ENCODE peak calls at places on chromosomes 4 and X, in four cellular contexts. One of them, this sample, is unnamed.

GRCh38 chr4:95129708-95130343 is 372.1 kb downstream of the BMPR1B start:
- DNase-seq in HepG2: no peak
- DNase-seq in K562: peak; percentile 13
- DNase-seq in GM12878: no peak
- DNase-seq in this sample: peak; percentile 43

GRCh38 chrX:69093960-69094935 is 71.0 kb downstream of the PJA1 start:
- DNase-seq in HepG2: peak; percentile 36
- DNase-seq in GM12878: no peak
- DNase-seq in K562: peak; percentile 65
- DNase-seq in this sample: peak; percentile 67

GRCh38 chr4:136861081-136861480 is 671.2 kb downstream of the PCDH18 start:
- DNase-seq in HepG2: no peak
- DNase-seq in K562: no peak
- DNase-seq in GM12878: no peak
- DNase-seq in this sample: no peak

GRCh38 chrX:63128509-63128908 is 222.6 kb downstream of the SPIN4 start:
- DNase-seq in K562: no peak
- DNase-seq in HepG2: peak; percentile 11
- DNase-seq in GM12878: peak; percentile 53
- DNase-seq in this sample: peak; percentile 36

GRCh38 chr4:121822796-121823504 is 733 bp downstream of the CCNA2 start:
- DNase-seq in GM12878: no peak
- DNase-seq in HepG2: peak; percentile 64
- DNase-seq in K562: peak; percentile 70
- DNase-seq in this sample: peak; percentile 25

GRCh38 chr4:125666635-125667034 is 351.9 kb downstream of the FAT4 start:
- DNase-seq in K562: no peak
- DNase-seq in HepG2: no peak
- DNase-seq in GM12878: no peak
- DNase-seq in this sample: no peak

GRCh38 chr4:37662306-37662705 is 23.9 kb downstream of the RELL1 start:
- DNase-seq in HepG2: no peak
- DNase-seq in K562: no peak
- DNase-seq in GM12878: no peak
- DNase-seq in this sample: no peak

GRCh38 chr4:72496119-72496518 is 72.9 kb downstream of the ADAMTS3 start:
- DNase-seq in K562: no peak
- DNase-seq in GM12878: no peak
- DNase-seq in HepG2: no peak
- DNase-seq in this sample: no peak

GRCh38 chr4:143348233-143349077 is 11.8 kb downstream of the GAB1 start:
- DNase-seq in GM12878: no peak
- DNase-seq in HepG2: no peak
- DNase-seq in K562: peak; percentile 70
- DNase-seq in this sample: no peak

GRCh38 chr4:157706134-157706533 is 466.7 kb downstream of the GASK1B start:
- DNase-seq in K562: no peak
- DNase-seq in HepG2: no peak
- DNase-seq in GM12878: no peak
- DNase-seq in this sample: no peak

GRCh38 chrX:78618987-78619386 is 40.1 kb downstream of the RTL3 start:
- DNase-seq in K562: no peak
- DNase-seq in HepG2: no peak
- DNase-seq in GM12878: no peak
- DNase-seq in this sample: no peak

GRCh38 chr4:112327950-112328349 is 30.8 kb downstream of the ALPK1 start:
- DNase-seq in K562: no peak
- DNase-seq in HepG2: peak; percentile 38
- DNase-seq in GM12878: peak; percentile 73
- DNase-seq in this sample: peak; percentile 27

GRCh38 chr4:74618659-74619058 is 173.7 kb downstream of the AREG start:
- DNase-seq in HepG2: no peak
- DNase-seq in K562: no peak
- DNase-seq in GM12878: no peak
- DNase-seq in this sample: peak; percentile 41

GRCh38 chr4:141540643-141541042 is 95.7 kb upstream of the IL15 start:
- DNase-seq in K562: no peak
- DNase-seq in GM12878: no peak
- DNase-seq in HepG2: no peak
- DNase-seq in this sample: peak; percentile 31

GRCh38 chr4:94408549-94409374 is 43.0 kb upstream of the PDLIM5 start:
- DNase-seq in K562: no peak
- DNase-seq in GM12878: no peak
- DNase-seq in HepG2: peak; percentile 46
- DNase-seq in this sample: no peak

GRCh38 chrX:41863343-41864203 is 59.8 kb downstream of the CASK start:
- DNase-seq in K562: no peak
- DNase-seq in HepG2: no peak
- DNase-seq in GM12878: no peak
- DNase-seq in this sample: no peak

GRCh38 chr4:7558436-7558835 is 123.7 kb upstream of the PSAPL1 start:
- DNase-seq in K562: no peak
- DNase-seq in GM12878: no peak
- DNase-seq in HepG2: no peak
- DNase-seq in this sample: no peak

GRCh38 chr4:20788266-20788665 is 88.0 kb downstream of the PACRGL start:
- DNase-seq in HepG2: no peak
- DNase-seq in K562: no peak
- DNase-seq in GM12878: no peak
- DNase-seq in this sample: no peak

GRCh38 chrX:97102938-97103337 is 219.2 kb downstream of the RPA4 start:
- DNase-seq in GM12878: no peak
- DNase-seq in HepG2: no peak
- DNase-seq in K562: no peak
- DNase-seq in this sample: no peak

GRCh38 chrX:34918856-34919255 is 23.7 kb upstream of the FAM47B start:
- DNase-seq in HepG2: peak; percentile 9
- DNase-seq in K562: no peak
- DNase-seq in GM12878: no peak
- DNase-seq in this sample: peak; percentile 70

GRCh38 chrX:100883654-100884053 is 9.5 kb upstream of the NOX1 start:
- DNase-seq in GM12878: no peak
- DNase-seq in K562: no peak
- DNase-seq in HepG2: peak; percentile 68
- DNase-seq in this sample: no peak

GRCh38 chrX:130216312-130216711 is 44.5 kb downstream of the RAB33A start:
- DNase-seq in HepG2: no peak
- DNase-seq in GM12878: no peak
- DNase-seq in K562: peak; percentile 6
- DNase-seq in this sample: no peak

GRCh38 chrX:39826813-39827543 is 270.8 kb downstream of the BCOR start:
- DNase-seq in HepG2: no peak
- DNase-seq in K562: no peak
- DNase-seq in GM12878: no peak
- DNase-seq in this sample: no peak

GRCh38 chr4:680931-681645 is 6.7 kb downstream of the MYL5 start:
- DNase-seq in GM12878: no peak
- DNase-seq in HepG2: no peak
- DNase-seq in K562: peak; percentile 87
- DNase-seq in this sample: peak; percentile 24

GRCh38 chr4:61540944-61541343 is 340.8 kb downstream of the ADGRL3 start:
- DNase-seq in GM12878: no peak
- DNase-seq in HepG2: peak; percentile 66
- DNase-seq in K562: no peak
- DNase-seq in this sample: peak; percentile 9

GRCh38 chrX:54807524-54808108 is at the start of gene MAGED2:
- DNase-seq in GM12878: no peak
- DNase-seq in K562: peak; percentile 25
- DNase-seq in HepG2: no peak
- DNase-seq in this sample: no peak

GRCh38 chr4:11456441-11456840 is 27.7 kb upstream of the HS3ST1 start:
- DNase-seq in GM12878: no peak
- DNase-seq in K562: no peak
- DNase-seq in HepG2: no peak
- DNase-seq in this sample: no peak

GRCh38 chr4:183729430-183730328 is 70.6 kb downstream of the TRAPPC11 start:
- DNase-seq in K562: no peak
- DNase-seq in GM12878: no peak
- DNase-seq in HepG2: peak; percentile 27
- DNase-seq in this sample: peak; percentile 10

GRCh38 chr4:48409203-48409602 is 67.9 kb downstream of the SLAIN2 start:
- DNase-seq in K562: no peak
- DNase-seq in HepG2: no peak
- DNase-seq in GM12878: no peak
- DNase-seq in this sample: no peak

GRCh38 chrX:28981952-28982351 is 394.7 kb downstream of the IL1RAPL1 start:
- DNase-seq in K562: no peak
- DNase-seq in HepG2: no peak
- DNase-seq in GM12878: no peak
- DNase-seq in this sample: no peak

GRCh38 chr4:180898305-180898704 is 1344.9 kb upstream of the TENM3 start:
- DNase-seq in HepG2: no peak
- DNase-seq in GM12878: no peak
- DNase-seq in K562: no peak
- DNase-seq in this sample: no peak

GRCh38 chrX:53188763-53189162 is 36.2 kb downstream of the KDM5C start:
- DNase-seq in K562: no peak
- DNase-seq in GM12878: peak; percentile 45
- DNase-seq in HepG2: no peak
- DNase-seq in this sample: no peak

GRCh38 chrX:77505227-77505626 is 58.0 kb downstream of the FGF16 start:
- DNase-seq in HepG2: peak; percentile 3
- DNase-seq in K562: no peak
- DNase-seq in GM12878: no peak
- DNase-seq in this sample: no peak
- TF ChIP-seq CHD4 in HepG2: no peak
- TF ChIP-seq CHD4 in K562: no peak
- TF ChIP-seq CHD4 in GM12878: no peak
- TF ChIP-seq CHD4 in this sample: no peak

GRCh38 chrX:120819126-120819525 is 56.5 kb downstream of the CT47B1 start:
- DNase-seq in K562: no peak
- DNase-seq in GM12878: no peak
- DNase-seq in HepG2: no peak
- DNase-seq in this sample: no peak

GRCh38 chrX:120813982-120814381 is 61.7 kb downstream of the CT47B1 start:
- DNase-seq in HepG2: no peak
- DNase-seq in K562: no peak
- DNase-seq in GM12878: no peak
- DNase-seq in this sample: no peak
- TF ChIP-seq CHD4 in HepG2: no peak
- TF ChIP-seq CHD4 in K562: no peak
- TF ChIP-seq CHD4 in GM12878: no peak
- TF ChIP-seq CHD4 in this sample: no peak

GRCh38 chr4:5470318-5470889 is 238.0 kb downstream of the EVC2 start:
- DNase-seq in HepG2: no peak
- DNase-seq in GM12878: no peak
- DNase-seq in K562: no peak
- DNase-seq in this sample: no peak
- TF ChIP-seq CHD4 in HepG2: no peak
- TF ChIP-seq CHD4 in GM12878: no peak
- TF ChIP-seq CHD4 in K562: no peak
- TF ChIP-seq CHD4 in this sample: no peak

GRCh38 chrX:47221756-47222155 is 3.3 kb downstream of the CDK16 start:
- DNase-seq in HepG2: no peak
- DNase-seq in GM12878: no peak
- DNase-seq in K562: no peak
- DNase-seq in this sample: no peak

GRCh38 chrX:47224896-47225290 is 6.4 kb downstream of the CDK16 start:
- DNase-seq in HepG2: no peak
- DNase-seq in GM12878: no peak
- DNase-seq in K562: no peak
- DNase-seq in this sample: no peak

GRCh38 chrX:47224266-47224895 is 5.9 kb downstream of the CDK16 start:
- DNase-seq in HepG2: no peak
- DNase-seq in GM12878: no peak
- DNase-seq in K562: no peak
- DNase-seq in this sample: no peak

GRCh38 chrX:47223476-47224250 is 5.2 kb downstream of the CDK16 start:
- DNase-seq in HepG2: no peak
- DNase-seq in K562: no peak
- DNase-seq in GM12878: no peak
- DNase-seq in this sample: no peak

GRCh38 chrX:47222776-47223350 is 4.4 kb downstream of the CDK16 start:
- DNase-seq in HepG2: no peak
- DNase-seq in GM12878: no peak
- DNase-seq in K562: peak; percentile 10
- DNase-seq in this sample: no peak
- TF ChIP-seq CHD4 in HepG2: no peak
- TF ChIP-seq CHD4 in GM12878: no peak
- TF ChIP-seq CHD4 in K562: no peak
- TF ChIP-seq CHD4 in this sample: no peak

GRCh38 chrX:13220916-13221315 is 98.9 kb downstream of the ATXN3L start:
- DNase-seq in K562: no peak
- DNase-seq in HepG2: no peak
- DNase-seq in GM12878: no peak
- DNase-seq in this sample: no peak

GRCh38 chrX:13223868-13224555 is 95.8 kb downstream of the ATXN3L start:
- DNase-seq in GM12878: no peak
- DNase-seq in HepG2: peak; percentile 39
- DNase-seq in K562: no peak
- DNase-seq in this sample: peak; percentile 64

DNA sequence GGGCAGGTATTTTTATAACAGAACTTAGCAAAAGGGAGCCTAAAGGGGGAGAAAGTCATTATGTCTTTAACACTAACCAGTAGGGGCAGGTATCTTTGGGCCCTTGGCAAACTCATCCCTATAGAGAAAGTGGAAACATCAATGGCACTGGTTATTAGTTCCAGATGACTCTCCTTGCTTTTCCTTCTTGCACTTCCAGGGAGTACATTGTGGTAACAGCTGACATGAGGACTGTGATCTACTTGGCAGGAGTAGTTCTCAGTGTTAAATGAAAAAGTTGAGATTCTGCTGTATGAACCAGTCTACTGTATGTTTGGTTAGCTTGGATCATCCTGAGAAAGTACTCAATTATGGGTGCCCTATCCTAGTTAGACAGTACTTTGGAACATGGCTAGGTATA is 93.6 kb downstream of the ATXN3L start:
- DNase-seq in GM12878: no peak
- DNase-seq in HepG2: no peak
- DNase-seq in K562: no peak
- DNase-seq in this sample: no peak
- TF ChIP-seq CHD4 in GM12878: no peak
- TF ChIP-seq CHD4 in HepG2: no peak
- TF ChIP-seq CHD4 in K562: no peak
- TF ChIP-seq CHD4 in this sample: no peak